ENCODE peak calls at places on chromosomes 13 and 19, in five cellular contexts. G is HepG2, T is H1, F is GM12878, O is K562. K is an unnamed sample.

GRCh38 chr13:76621726-76622125 is 264.5 kb downstream of the KCTD12 start:
- DNase-seq in G (no peak), T (no peak), F (no peak), O (no peak), K (no peak)

GRCh38 chr19:45527731-45528130 is 20.5 kb downstream of the VASP start:
- DNase-seq in G (no peak), T (no peak), F (no peak), O (peak; percentile 34), K (no peak)

GRCh38 chr19:41192574-41193419 is at the start of gene CYP2S1:
- DNase-seq in G (no peak), T (no peak), F (no peak), O (peak; percentile 94), K (no peak)

GRCh38 chr13:76512676-76513277 is 373.4 kb downstream of the KCTD12 start:
- DNase-seq in G (no peak), T (no peak), F (no peak), O (no peak), K (peak; percentile 11)

GRCh38 chr13:31930901-31931522 is 100.6 kb upstream of the FRY start:
- DNase-seq in G (no peak), T (no peak), F (peak; percentile 70), O (no peak), K (no peak)

GRCh38 chr13:30798776-30799625 is 63.7 kb downstream of the ALOX5AP start:
- DNase-seq in G (peak; percentile 38), T (no peak), F (no peak), O (no peak), K (no peak)

GRCh38 chr19:5205388-5205787 is 135.2 kb downstream of the PTPRS start:
- DNase-seq in G (no peak), T (no peak), F (no peak), O (no peak), K (no peak)

GRCh38 chr13:114194853-114195252 is 15.8 kb downstream of the CFAP97D2 start:
- DNase-seq in G (no peak), T (no peak), F (no peak), O (no peak), K (no peak)

GRCh38 chr19:40592170-40592569 is 9.0 kb upstream of the LTBP4 start:
- DNase-seq in G (peak; percentile 36), T (no peak), F (no peak), O (no peak), K (peak; percentile 58)

GRCh38 chr13:90800082-90800746 is 547.3 kb upstream of the MIR17HG start:
- DNase-seq in G (no peak), T (no peak), F (no peak), O (no peak), K (peak; percentile 59)

GRCh38 chr13:75705395-75705794 is 69.3 kb downstream of the LMO7 start:
- DNase-seq in G (no peak), T (no peak), F (no peak), O (no peak), K (no peak)

GRCh38 chr13:50015750-50016149 is 506 bp downstream of the KCNRG start:
- DNase-seq in G (no peak), T (no peak), F (no peak), O (no peak), K (no peak)

GRCh38 chr19:57357406-57357805 is 5.9 kb upstream of the TRAPPC2B start:
- DNase-seq in G (no peak), T (no peak), F (no peak), O (no peak), K (no peak)

GRCh38 chr13:74226791-74227475 is 92.7 kb upstream of the KLF12 start:
- DNase-seq in G (no peak), T (no peak), F (no peak), O (no peak), K (no peak)

GRCh38 chr19:48670699-48671455 is 1.9 kb downstream of the NTN5 start:
- DNase-seq in G (no peak), T (no peak), F (no peak), O (no peak), K (no peak)

GRCh38 chr19:7871280-7871529 is 3.0 kb downstream of the PRR36 start:
- DNase-seq in G (no peak), T (no peak), F (no peak), O (no peak), K (no peak)

GRCh38 chr13:49749852-49750251 is 42.6 kb downstream of the KPNA3 start:
- DNase-seq in G (no peak), T (no peak), F (no peak), O (no peak), K (no peak)

GRCh38 chr19:38733493-38734175 is 10.6 kb downstream of the CAPN12 start:
- DNase-seq in G (no peak), T (no peak), F (no peak), O (no peak), K (no peak)

GRCh38 chr13:99900960-99901359 is 70.6 kb downstream of the ZIC5 start:
- DNase-seq in G (no peak), T (no peak), F (no peak), O (no peak), K (no peak)

GRCh38 chr13:27122036-27122435 is 49.6 kb downstream of the USP12 start:
- DNase-seq in G (no peak), T (no peak), F (no peak), O (no peak), K (no peak)

GRCh38 chr13:102799544-102800144 is 725 bp downstream of the BIVM start:
- DNase-seq in G (no peak), T (no peak), F (no peak), O (peak; percentile 37), K (peak; percentile 75)

GRCh38 chr13:102798653-102799543 is at the start of the genes BIVM and POGLUT2:
- DNase-seq in G (peak; percentile 89), T (peak; percentile 85), F (peak; percentile 67), O (peak; percentile 89), K (peak; percentile 98)

GRCh38 chr13:102805680-102806079 is 6.8 kb downstream of the BIVM start:
- DNase-seq in G (no peak), T (no peak), F (no peak), O (no peak), K (no peak)

DNA sequence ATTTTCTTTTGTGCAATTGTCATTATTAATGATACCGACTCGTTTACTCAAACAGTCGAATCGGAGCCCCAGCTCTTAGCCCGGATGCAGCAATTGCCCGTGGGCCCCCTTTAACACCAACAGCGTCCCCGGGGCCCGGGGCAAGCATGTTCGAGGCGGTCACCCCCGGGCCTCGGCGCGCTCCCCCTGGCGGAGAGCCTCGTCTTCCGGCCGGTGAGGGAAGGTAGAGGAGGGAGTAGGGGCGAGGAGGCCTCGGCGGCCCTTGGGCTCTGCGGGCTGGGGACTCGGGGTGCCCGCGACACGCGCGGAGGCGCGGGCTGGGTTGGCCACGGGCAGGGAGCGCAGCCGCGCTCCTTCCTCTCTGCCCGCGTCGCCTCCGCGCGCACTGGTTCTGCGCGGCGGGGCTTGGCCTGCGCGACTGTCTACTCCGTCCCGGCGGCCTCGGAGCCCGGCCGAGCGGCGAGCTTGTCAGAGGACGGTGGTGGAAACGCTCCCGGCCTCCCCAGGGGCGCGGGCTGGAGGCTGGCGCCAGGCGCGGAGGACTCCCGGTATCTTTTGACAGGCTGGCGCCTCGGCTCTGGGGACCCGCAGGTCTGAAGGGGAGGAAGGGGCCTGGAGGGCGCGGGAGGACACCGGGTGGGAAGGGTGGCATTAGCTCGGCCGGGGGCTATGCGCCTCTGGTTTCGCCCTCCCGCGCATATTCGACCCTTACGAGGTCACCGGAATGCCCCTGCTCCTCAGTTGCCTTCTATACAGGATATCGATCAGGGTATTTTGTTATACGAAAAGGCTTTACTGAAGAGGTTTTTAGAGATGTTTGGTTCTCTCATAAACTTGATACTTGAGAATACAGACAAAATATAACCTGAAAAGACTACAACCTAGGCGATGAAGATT is 1.5 kb downstream of the BIVM start:
- DNase-seq in G (peak; percentile 66), T (no peak), F (no peak), O (peak; percentile 76), K (peak; percentile 95)
- H3K79me2 ChIP-seq in G (peaks cover 34% of the 10 kb centered on the region), T (no peaks in the 10 kb centered on the region), F (peaks cover 18% of the 10 kb centered on the region), O (peaks cover 42% of the 10 kb centered on the region), K (peaks cover 69% of the 10 kb centered on the region)

GRCh38 chr19:13781547-13781946 is 7.3 kb downstream of the C19orf53 start:
- DNase-seq in G (no peak), T (no peak), F (no peak), O (peak; percentile 77), K (peak; percentile 86)
- TF ChIP-seq RFX5 in G (no peak), T (no peak), F (no peak), O (no peak), K (peak; percentile 34)

GRCh38 chr13:20994441-20994821 is 67.0 kb downstream of the LATS2 start:
- DNase-seq in G (no peak), T (no peak), F (no peak), O (no peak), K (no peak)
- H3K79me2 ChIP-seq in G (peaks cover 25% of the 10 kb centered on the region), T (no peaks in the 10 kb centered on the region), F (no peaks in the 10 kb centered on the region), O (no peaks in the 10 kb centered on the region), K (peaks cover 90% of the 10 kb centered on the region)

GRCh38 chr13:101123028-101123427 is 293.3 kb downstream of the NALCN start:
- DNase-seq in G (no peak), T (no peak), F (no peak), O (no peak), K (no peak)

GRCh38 chr13:101127741-101128353 is 288.5 kb downstream of the NALCN start:
- DNase-seq in G (peak; percentile 33), T (no peak), F (no peak), O (peak; percentile 20), K (peak; percentile 53)
- TF ChIP-seq RFX5 in G (no peak), T (no peak), F (no peak), O (no peak), K (no peak)

GRCh38 chr19:403221-404036 is 5.5 kb downstream of the C2CD4C start:
- DNase-seq in G (no peak), T (no peak), F (no peak), O (no peak), K (peak; percentile 62)
- H3K79me2 ChIP-seq in G (no peaks in the 10 kb centered on the region), T (no peaks in the 10 kb centered on the region), F (no peaks in the 10 kb centered on the region), O (no peaks in the 10 kb centered on the region), K (no peaks in the 10 kb centered on the region)

GRCh38 chr13:97335488-97336134 is 98.4 kb upstream of the RAP2A start:
- DNase-seq in G (no peak), T (no peak), F (no peak), O (no peak), K (no peak)
- TF ChIP-seq RFX5 in G (no peak), T (no peak), F (no peak), O (no peak), K (no peak)

GRCh38 chr19:16385296-16385695 is 60.7 kb downstream of the KLF2 start:
- DNase-seq in G (no peak), T (no peak), F (no peak), O (no peak), K (no peak)

GRCh38 chr19:16382775-16383543 is 58.3 kb downstream of the KLF2 start:
- DNase-seq in G (peak; percentile 36), T (peak; percentile 61), F (no peak), O (peak; percentile 75), K (peak; percentile 78)

GRCh38 chr19:16384688-16385087 is 60.1 kb downstream of the KLF2 start:
- DNase-seq in G (no peak), T (no peak), F (no peak), O (no peak), K (no peak)

GRCh38 chr19:16381756-16382401 is 57.3 kb downstream of the KLF2 start:
- DNase-seq in G (no peak), T (no peak), F (no peak), O (no peak), K (no peak)

GRCh38 chr19:16383584-16384161 is 59.0 kb downstream of the KLF2 start:
- DNase-seq in G (no peak), T (no peak), F (no peak), O (no peak), K (no peak)
- H3K79me2 ChIP-seq in G (no peaks in the 10 kb centered on the region), T (no peaks in the 10 kb centered on the region), F (no peaks in the 10 kb centered on the region), O (no peaks in the 10 kb centered on the region), K (no peaks in the 10 kb centered on the region)

GRCh38 chr19:54421169-54421516 is 5.9 kb downstream of the TTYH1 start:
- DNase-seq in G (no peak), T (no peak), F (no peak), O (no peak), K (no peak)
- TF ChIP-seq RFX5 in G (no peak), T (no peak), F (no peak), O (no peak), K (no peak)